ENCODE peak calls at places on chromosomes 5 and 9, in six cellular contexts. One of them, this sample, is unnamed.

GRCh38 chr9:122988919-122989614 is 44.4 kb upstream of the GPR21 start:
- DNase-seq in aorta: no peak
- DNase-seq in cardiac muscle cell: no peak
- DNase-seq in right lobe of liver: no peak
- DNase-seq in mammary epithelial cell: no peak
- DNase-seq in fibroblast of lung: no peak
- DNase-seq in this sample: no peak

GRCh38 chr5:85838781-85839180 is 779.0 kb upstream of the COX7C start:
- DNase-seq in aorta: no peak
- DNase-seq in cardiac muscle cell: no peak
- DNase-seq in right lobe of liver: no peak
- DNase-seq in mammary epithelial cell: no peak
- DNase-seq in fibroblast of lung: no peak
- DNase-seq in this sample: no peak

GRCh38 chr9:4508907-4509589 is 18.8 kb downstream of the SLC1A1 start:
- DNase-seq in aorta: no peak
- DNase-seq in cardiac muscle cell: peak; percentile 33
- DNase-seq in right lobe of liver: peak; percentile 24
- DNase-seq in mammary epithelial cell: peak; percentile 88
- DNase-seq in fibroblast of lung: no peak
- DNase-seq in this sample: peak; percentile 34

GRCh38 chr5:65927497-65928340 is 1.3 kb downstream of the ERBIN start:
- DNase-seq in aorta: no peak
- DNase-seq in cardiac muscle cell: peak; percentile 68
- DNase-seq in right lobe of liver: no peak
- DNase-seq in mammary epithelial cell: peak; percentile 59
- DNase-seq in fibroblast of lung: peak; percentile 71
- DNase-seq in this sample: no peak

GRCh38 chr5:157352756-157353340 is 86.9 kb downstream of the CYFIP2 start:
- DNase-seq in aorta: no peak
- DNase-seq in cardiac muscle cell: no peak
- DNase-seq in right lobe of liver: no peak
- DNase-seq in mammary epithelial cell: no peak
- DNase-seq in fibroblast of lung: no peak
- DNase-seq in this sample: no peak

GRCh38 chr5:155728857-155729683 is 597.9 kb upstream of the SGCD start:
- DNase-seq in aorta: no peak
- DNase-seq in cardiac muscle cell: no peak
- DNase-seq in right lobe of liver: no peak
- DNase-seq in mammary epithelial cell: peak; percentile 13
- DNase-seq in fibroblast of lung: peak; percentile 0
- DNase-seq in this sample: no peak

GRCh38 chr5:166330061-166330460 is 1961.4 kb upstream of the WWC1 start:
- DNase-seq in aorta: no peak
- DNase-seq in cardiac muscle cell: no peak
- DNase-seq in right lobe of liver: no peak
- DNase-seq in mammary epithelial cell: no peak
- DNase-seq in fibroblast of lung: no peak
- DNase-seq in this sample: no peak

GRCh38 chr9:115998661-115999060 is 154.9 kb upstream of the PAPPA start:
- DNase-seq in aorta: no peak
- DNase-seq in cardiac muscle cell: peak; percentile 35
- DNase-seq in right lobe of liver: no peak
- DNase-seq in mammary epithelial cell: no peak
- DNase-seq in fibroblast of lung: no peak
- DNase-seq in this sample: no peak

GRCh38 chr9:137519553-137519952 is 30.6 kb downstream of the PNPLA7 start:
- DNase-seq in aorta: no peak
- DNase-seq in cardiac muscle cell: no peak
- DNase-seq in right lobe of liver: no peak
- DNase-seq in mammary epithelial cell: no peak
- DNase-seq in fibroblast of lung: no peak
- DNase-seq in this sample: no peak

GRCh38 chr5:54601832-54602231 is 84.3 kb downstream of the SNX18 start:
- DNase-seq in aorta: no peak
- DNase-seq in cardiac muscle cell: peak; percentile 74
- DNase-seq in right lobe of liver: no peak
- DNase-seq in mammary epithelial cell: no peak
- DNase-seq in fibroblast of lung: no peak
- DNase-seq in this sample: no peak

GRCh38 chr9:3732077-3733038 is 206.6 kb upstream of the RFX3 start:
- DNase-seq in aorta: no peak
- DNase-seq in cardiac muscle cell: peak; percentile 91
- DNase-seq in right lobe of liver: no peak
- DNase-seq in mammary epithelial cell: peak; percentile 72
- DNase-seq in fibroblast of lung: peak; percentile 89
- DNase-seq in this sample: peak; percentile 31

GRCh38 chr9:91217388-91217787 is 144.3 kb downstream of the AUH start:
- DNase-seq in aorta: no peak
- DNase-seq in cardiac muscle cell: no peak
- DNase-seq in right lobe of liver: no peak
- DNase-seq in mammary epithelial cell: no peak
- DNase-seq in fibroblast of lung: no peak
- DNase-seq in this sample: no peak

GRCh38 chr5:132260714-132261615 is 3.5 kb downstream of the PDLIM4 start:
- DNase-seq in aorta: peak; percentile 79
- DNase-seq in cardiac muscle cell: peak; percentile 90
- DNase-seq in right lobe of liver: peak; percentile 45
- DNase-seq in mammary epithelial cell: peak; percentile 95
- DNase-seq in fibroblast of lung: peak; percentile 88
- DNase-seq in this sample: no peak

GRCh38 chr9:133762488-133763271 is 24.5 kb upstream of the SARDH start:
- DNase-seq in aorta: no peak
- DNase-seq in cardiac muscle cell: no peak
- DNase-seq in right lobe of liver: peak; percentile 11
- DNase-seq in mammary epithelial cell: no peak
- DNase-seq in fibroblast of lung: no peak
- DNase-seq in this sample: no peak

GRCh38 chr5:69497006-69497520 is 4.5 kb downstream of the OCLN start:
- DNase-seq in aorta: no peak
- DNase-seq in cardiac muscle cell: peak; percentile 57
- DNase-seq in right lobe of liver: no peak
- DNase-seq in mammary epithelial cell: no peak
- DNase-seq in fibroblast of lung: peak; percentile 46
- DNase-seq in this sample: no peak

GRCh38 chr9:135076876-135077430 is 10.5 kb upstream of the OLFM1 start:
- DNase-seq in aorta: no peak
- DNase-seq in cardiac muscle cell: no peak
- DNase-seq in right lobe of liver: no peak
- DNase-seq in mammary epithelial cell: no peak
- DNase-seq in fibroblast of lung: no peak
- DNase-seq in this sample: no peak

GRCh38 chr9:115393976-115394775 is 276.2 kb upstream of the TNC start:
- DNase-seq in aorta: no peak
- DNase-seq in cardiac muscle cell: peak; percentile 32
- DNase-seq in right lobe of liver: no peak
- DNase-seq in mammary epithelial cell: peak; percentile 75
- DNase-seq in fibroblast of lung: peak; percentile 15
- DNase-seq in this sample: peak; percentile 32

GRCh38 chr5:40754381-40755092 is 1.2 kb downstream of the TTC33 start:
- DNase-seq in aorta: no peak
- DNase-seq in cardiac muscle cell: peak; percentile 40
- DNase-seq in right lobe of liver: no peak
- DNase-seq in mammary epithelial cell: no peak
- DNase-seq in fibroblast of lung: peak; percentile 57
- DNase-seq in this sample: no peak

GRCh38 chr5:162047279-162047678 is 20.3 kb upstream of the GABRG2 start:
- DNase-seq in aorta: no peak
- DNase-seq in cardiac muscle cell: no peak
- DNase-seq in right lobe of liver: no peak
- DNase-seq in mammary epithelial cell: no peak
- DNase-seq in fibroblast of lung: no peak
- DNase-seq in this sample: no peak

GRCh38 chr9:87342743-87343142 is 154.9 kb upstream of the DAPK1 start:
- DNase-seq in aorta: no peak
- DNase-seq in cardiac muscle cell: peak; percentile 81
- DNase-seq in right lobe of liver: no peak
- DNase-seq in mammary epithelial cell: no peak
- DNase-seq in fibroblast of lung: peak; percentile 77
- DNase-seq in this sample: no peak

GRCh38 chr9:104905931-104906330 is 22.0 kb downstream of the ABCA1 start:
- DNase-seq in aorta: no peak
- DNase-seq in cardiac muscle cell: peak; percentile 84
- DNase-seq in right lobe of liver: no peak
- DNase-seq in mammary epithelial cell: no peak
- DNase-seq in fibroblast of lung: peak; percentile 23
- DNase-seq in this sample: no peak

GRCh38 chr9:129854588-129855110 is 19.4 kb downstream of the USP20 start:
- DNase-seq in aorta: no peak
- DNase-seq in cardiac muscle cell: no peak
- DNase-seq in right lobe of liver: no peak
- DNase-seq in mammary epithelial cell: no peak
- DNase-seq in fibroblast of lung: no peak
- DNase-seq in this sample: no peak

GRCh38 chr5:33789558-33789957 is 102.2 kb downstream of the ADAMTS12 start:
- DNase-seq in aorta: no peak
- DNase-seq in cardiac muscle cell: no peak
- DNase-seq in right lobe of liver: no peak
- DNase-seq in mammary epithelial cell: no peak
- DNase-seq in fibroblast of lung: no peak
- DNase-seq in this sample: no peak

GRCh38 chr5:179679014-179679674 is 1.7 kb downstream of the CBY3 start:
- DNase-seq in aorta: peak; percentile 89
- DNase-seq in cardiac muscle cell: peak; percentile 82
- DNase-seq in right lobe of liver: peak; percentile 72
- DNase-seq in mammary epithelial cell: peak; percentile 37
- DNase-seq in fibroblast of lung: peak; percentile 64
- DNase-seq in this sample: peak; percentile 20
- H3K27ac ChIP-seq in aorta: no peak overlapping the region
- H3K27ac ChIP-seq in cardiac muscle cell: no peak overlapping the region
- H3K27ac ChIP-seq in right lobe of liver: peak overlapping the region; percentile 93
- H3K27ac ChIP-seq in mammary epithelial cell: no peak overlapping the region
- H3K27ac ChIP-seq in fibroblast of lung: no peak overlapping the region
- H3K27ac ChIP-seq in this sample: no peak overlapping the region

GRCh38 chr5:139666551-139666950 is 18.4 kb downstream of the CXXC5 start:
- DNase-seq in aorta: no peak
- DNase-seq in cardiac muscle cell: no peak
- DNase-seq in right lobe of liver: no peak
- DNase-seq in mammary epithelial cell: no peak
- DNase-seq in fibroblast of lung: no peak
- DNase-seq in this sample: no peak
- H3K27ac ChIP-seq in aorta: peak overlapping the region; percentile 8
- H3K27ac ChIP-seq in cardiac muscle cell: peak overlapping the region; percentile 45
- H3K27ac ChIP-seq in right lobe of liver: no peak overlapping the region
- H3K27ac ChIP-seq in mammary epithelial cell: no peak overlapping the region
- H3K27ac ChIP-seq in fibroblast of lung: peak overlapping the region; percentile 23
- H3K27ac ChIP-seq in this sample: no peak overlapping the region

GRCh38 chr5:61301345-61301744 is 30.7 kb upstream of the ZSWIM6 start:
- DNase-seq in aorta: no peak
- DNase-seq in cardiac muscle cell: peak; percentile 83
- DNase-seq in right lobe of liver: no peak
- DNase-seq in mammary epithelial cell: no peak
- DNase-seq in fibroblast of lung: peak; percentile 98
- DNase-seq in this sample: no peak
- H3K27ac ChIP-seq in aorta: peak overlapping the region; percentile 61
- H3K27ac ChIP-seq in cardiac muscle cell: no peak overlapping the region
- H3K27ac ChIP-seq in right lobe of liver: no peak overlapping the region
- H3K27ac ChIP-seq in mammary epithelial cell: peak overlapping the region; percentile 78
- H3K27ac ChIP-seq in fibroblast of lung: peak overlapping the region; percentile 91
- H3K27ac ChIP-seq in this sample: peak overlapping the region; percentile 7

GRCh38 chr5:160961030-160961429 is 109.0 kb upstream of the ATP10B start:
- DNase-seq in aorta: no peak
- DNase-seq in cardiac muscle cell: no peak
- DNase-seq in right lobe of liver: no peak
- DNase-seq in mammary epithelial cell: peak; percentile 12
- DNase-seq in fibroblast of lung: no peak
- DNase-seq in this sample: no peak

GRCh38 chr5:160961761-160962160 is 109.8 kb upstream of the ATP10B start:
- DNase-seq in aorta: no peak
- DNase-seq in cardiac muscle cell: no peak
- DNase-seq in right lobe of liver: no peak
- DNase-seq in mammary epithelial cell: no peak
- DNase-seq in fibroblast of lung: no peak
- DNase-seq in this sample: no peak

GRCh38 chr5:160959804-160960203 is 107.8 kb upstream of the ATP10B start:
- DNase-seq in aorta: no peak
- DNase-seq in cardiac muscle cell: no peak
- DNase-seq in right lobe of liver: peak; percentile 50
- DNase-seq in mammary epithelial cell: peak; percentile 97
- DNase-seq in fibroblast of lung: no peak
- DNase-seq in this sample: peak; percentile 98

GRCh38 chr5:160957312-160957711 is 105.3 kb upstream of the ATP10B start:
- DNase-seq in aorta: no peak
- DNase-seq in cardiac muscle cell: no peak
- DNase-seq in right lobe of liver: no peak
- DNase-seq in mammary epithelial cell: no peak
- DNase-seq in fibroblast of lung: no peak
- DNase-seq in this sample: no peak

DNA sequence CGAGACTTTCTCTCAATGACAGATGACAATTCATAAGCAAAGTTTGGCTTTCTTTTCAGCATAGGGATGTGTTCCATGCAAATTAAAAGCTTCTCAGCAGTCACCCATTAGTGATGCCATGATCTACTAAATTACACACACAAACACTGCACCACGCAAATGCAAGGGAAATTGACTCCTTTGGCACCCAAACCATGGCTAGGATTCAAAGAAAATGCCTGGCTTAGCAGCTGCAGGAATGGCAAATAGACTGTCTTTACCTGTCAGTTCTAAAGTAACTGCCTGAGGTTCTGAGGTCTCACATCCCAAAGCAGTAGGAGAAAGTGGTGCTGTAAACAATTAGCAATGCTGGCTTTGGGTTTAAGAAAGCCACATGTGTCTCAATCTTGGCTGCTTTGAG is 108.6 kb upstream of the ATP10B start:
- DNase-seq in aorta: no peak
- DNase-seq in cardiac muscle cell: no peak
- DNase-seq in right lobe of liver: no peak
- DNase-seq in mammary epithelial cell: no peak
- DNase-seq in fibroblast of lung: no peak
- DNase-seq in this sample: no peak
- H3K27ac ChIP-seq in aorta: no peak overlapping the region
- H3K27ac ChIP-seq in cardiac muscle cell: no peak overlapping the region
- H3K27ac ChIP-seq in right lobe of liver: no peak overlapping the region
- H3K27ac ChIP-seq in mammary epithelial cell: peak overlapping the region; percentile 72
- H3K27ac ChIP-seq in fibroblast of lung: no peak overlapping the region
- H3K27ac ChIP-seq in this sample: peak overlapping the region; percentile 66

This sample was measured in foreskin keratinocyte.